ENCODE peak calls at places on chromosomes 11 and 22, in ten cellular contexts. E is progenitor cell of endocrine pancreas, X is PC-3, R is body of pancreas, L is GM20000, V is endodermal cell, H is HCT116, F is GM12865, J is K562, D is adrenal gland. T is an unnamed sample.
A peak's percentile ranks its signal among the peaks of the same experiment; 100 is the strongest.

GRCh38 chr22:46068908-46069481 is 81.3 kb upstream of the PPARA start:
- DNase-seq in E (no peak), D (peak; percentile 61), F (no peak), X (peak; percentile 81), H (no peak), L (no peak), V (no peak), J (no peak), R (no peak), T (no peak)

GRCh38 chr11:7612056-7612660 is 61.1 kb downstream of the CYB5R2 start:
- DNase-seq in V (no peak), H (no peak), L (no peak), F (no peak), J (no peak), X (no peak), R (no peak), E (no peak), D (no peak), T (no peak)

GRCh38 chr11:112975493-112975892 is 14.3 kb downstream of the NCAM1 start:
- DNase-seq in L (no peak), R (no peak), D (no peak), X (no peak), H (no peak), E (no peak), V (no peak), F (no peak), J (no peak), T (no peak)

GRCh38 chr11:1569251-1569780 is 2.8 kb downstream of the DUSP8 start:
- DNase-seq in D (no peak), E (no peak), X (no peak), L (no peak), J (no peak), F (no peak), H (no peak), R (no peak), V (no peak), T (no peak)

GRCh38 chr11:127195791-127196190 is 195.2 kb upstream of the KIRREL3 start:
- DNase-seq in E (no peak), V (no peak), H (no peak), F (no peak), X (no peak), J (no peak), D (no peak), L (no peak), R (no peak), T (no peak)

GRCh38 chr11:66557733-66558326 is 10.6 kb downstream of the CTSF start:
- DNase-seq in E (no peak), D (no peak), L (no peak), R (no peak), F (no peak), V (no peak), H (no peak), J (no peak), X (no peak), T (no peak)

GRCh38 chr22:42885446-42885845 is 28.4 kb upstream of the ARFGAP3 start:
- DNase-seq in H (no peak), F (no peak), X (no peak), L (no peak), D (no peak), E (no peak), J (no peak), R (no peak), V (no peak), T (no peak)

GRCh38 chr11:77073328-77074001 is 6.7 kb downstream of the CAPN5 start:
- DNase-seq in H (peak; percentile 36), V (peak; percentile 52), R (peak; percentile 73), E (no peak), L (peak; percentile 26), D (peak; percentile 98), F (no peak), J (no peak), X (peak; percentile 75), T (peak; percentile 59)

GRCh38 chr22:20172038-20172613 is 21.3 kb upstream of the CCDC188 start:
- DNase-seq in D (no peak), V (no peak), R (no peak), L (no peak), E (no peak), X (no peak), J (no peak), H (no peak), F (no peak), T (no peak)

GRCh38 chr11:70712471-70712870 is 314.1 kb downstream of the CTTN start:
- DNase-seq in H (no peak), R (no peak), J (peak; percentile 49), L (no peak), F (no peak), V (no peak), X (no peak), D (peak; percentile 60), E (no peak), T (no peak)

GRCh38 chr11:113022267-113022666 is 61.0 kb downstream of the NCAM1 start:
- DNase-seq in J (no peak), H (no peak), V (no peak), E (no peak), L (no peak), D (no peak), F (no peak), R (no peak), X (no peak), T (no peak)

GRCh38 chr11:117187428-117187798 is 8.9 kb downstream of the SIDT2 start:
- DNase-seq in V (peak; percentile 34), R (peak; percentile 2), H (no peak), J (no peak), D (peak; percentile 39), X (no peak), L (no peak), E (no peak), F (no peak), T (peak; percentile 59)

GRCh38 chr11:88345408-88345807 is 7.9 kb upstream of the CTSC start:
- DNase-seq in J (no peak), H (no peak), R (no peak), L (no peak), D (no peak), F (no peak), V (no peak), E (no peak), X (peak; percentile 65), T (no peak)

DNA sequence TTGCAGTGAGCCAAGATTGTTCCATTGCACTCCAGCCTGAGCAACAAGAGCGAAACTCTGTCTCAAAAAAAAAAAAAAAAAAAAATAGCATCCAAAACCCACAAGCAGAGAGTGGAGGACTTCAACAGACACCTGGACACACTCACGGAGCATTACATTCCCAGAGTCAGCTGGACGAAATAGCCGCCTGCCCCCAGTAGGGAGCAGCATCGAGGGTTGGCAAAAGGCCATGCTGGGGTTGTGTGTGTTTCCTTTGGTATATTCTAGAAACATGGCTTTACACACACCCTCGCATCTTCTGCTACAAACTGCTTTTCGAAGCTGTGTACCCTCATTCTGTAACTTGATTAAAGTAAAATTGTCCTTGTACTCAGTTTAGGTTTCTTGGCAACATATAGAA is 5.3 kb downstream of the ADA2 start:
- DNase-seq in R (peak; percentile 69), L (no peak), J (peak; percentile 51), D (peak; percentile 68), V (peak; percentile 87), E (no peak), H (peak; percentile 40), X (peak; percentile 19), F (peak; percentile 47), T (no peak)
- TF ChIP-seq CTCF in R (peak; percentile 59), L (peak; percentile 41), J (peak; percentile 69), D (peak; percentile 22), V (peak; percentile 82), E (peak; percentile 45), H (peak; percentile 73), X (peak; percentile 26), F (peak; percentile 33), T (peak; percentile 68)

DNA sequence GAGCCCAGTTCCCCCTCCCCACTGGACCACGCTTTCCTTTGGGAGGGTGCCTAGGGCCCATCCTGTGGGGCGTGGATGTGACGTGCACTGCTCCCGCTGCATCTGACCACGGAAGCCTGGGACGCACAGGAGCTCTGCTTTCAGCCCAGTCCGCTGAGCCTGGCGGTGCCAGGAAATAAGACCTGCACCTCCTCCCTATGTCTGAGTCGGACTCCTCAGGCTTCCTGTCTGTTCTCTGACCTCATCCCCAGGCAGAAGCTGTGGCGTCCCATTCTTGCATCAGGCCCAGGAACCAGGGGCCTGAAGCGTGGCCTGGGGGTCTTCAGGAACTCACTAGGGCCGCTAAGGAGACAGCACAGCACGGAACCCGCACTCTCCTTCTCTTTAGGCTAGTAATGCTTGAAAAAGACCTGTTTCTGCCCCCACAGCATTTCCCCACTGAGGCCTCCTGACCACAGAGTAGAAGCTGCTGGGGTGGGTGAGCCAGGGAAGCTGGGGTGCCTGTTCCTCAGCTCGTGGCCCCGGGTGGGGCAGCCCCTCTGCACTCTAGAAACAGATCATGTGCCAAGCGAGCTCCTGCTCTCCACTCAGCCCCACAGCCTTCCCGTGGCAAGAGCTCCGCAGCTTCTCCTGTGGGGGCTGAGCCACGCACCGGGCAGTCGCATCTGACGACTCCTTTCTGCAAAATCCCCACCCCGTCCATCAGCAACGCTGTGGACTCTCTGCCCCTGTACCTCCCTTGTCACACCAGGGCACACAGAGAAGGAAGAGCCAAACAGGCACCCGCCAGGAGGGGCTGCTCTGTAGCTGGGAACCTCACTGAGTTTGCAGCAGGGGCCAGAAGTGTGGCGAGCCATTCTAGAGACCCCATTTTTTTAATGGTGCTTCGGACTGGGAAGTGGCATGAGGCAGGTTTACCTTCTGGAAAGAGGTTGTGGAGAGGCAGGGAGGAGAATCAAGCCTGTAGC is 22.6 kb downstream of the MOV10L1 start:
- DNase-seq in R (peak; percentile 11), J (no peak), X (peak; percentile 25), L (no peak), V (no peak), E (no peak), F (peak; percentile 12), D (peak; percentile 52), H (no peak), T (no peak)
- TF ChIP-seq CTCF in R (no peak), J (no peak), X (no peak), L (no peak), V (no peak), E (no peak), F (no peak), D (no peak), H (no peak), T (no peak)

GRCh38 chr11:18171377-18172000 is 1.1 kb upstream of the MRGPRX4 start:
- DNase-seq in V (peak; percentile 81), J (peak; percentile 32), D (peak; percentile 65), E (no peak), X (peak; percentile 51), L (no peak), R (no peak), F (peak; percentile 26), H (peak; percentile 23), T (no peak)
- TF ChIP-seq CTCF in V (peak; percentile 91), J (peak; percentile 70), D (peak; percentile 48), E (peak; percentile 59), X (peak; percentile 74), L (no peak), R (no peak), F (peak; percentile 50), H (peak; percentile 88), T (peak; percentile 74)

DNA sequence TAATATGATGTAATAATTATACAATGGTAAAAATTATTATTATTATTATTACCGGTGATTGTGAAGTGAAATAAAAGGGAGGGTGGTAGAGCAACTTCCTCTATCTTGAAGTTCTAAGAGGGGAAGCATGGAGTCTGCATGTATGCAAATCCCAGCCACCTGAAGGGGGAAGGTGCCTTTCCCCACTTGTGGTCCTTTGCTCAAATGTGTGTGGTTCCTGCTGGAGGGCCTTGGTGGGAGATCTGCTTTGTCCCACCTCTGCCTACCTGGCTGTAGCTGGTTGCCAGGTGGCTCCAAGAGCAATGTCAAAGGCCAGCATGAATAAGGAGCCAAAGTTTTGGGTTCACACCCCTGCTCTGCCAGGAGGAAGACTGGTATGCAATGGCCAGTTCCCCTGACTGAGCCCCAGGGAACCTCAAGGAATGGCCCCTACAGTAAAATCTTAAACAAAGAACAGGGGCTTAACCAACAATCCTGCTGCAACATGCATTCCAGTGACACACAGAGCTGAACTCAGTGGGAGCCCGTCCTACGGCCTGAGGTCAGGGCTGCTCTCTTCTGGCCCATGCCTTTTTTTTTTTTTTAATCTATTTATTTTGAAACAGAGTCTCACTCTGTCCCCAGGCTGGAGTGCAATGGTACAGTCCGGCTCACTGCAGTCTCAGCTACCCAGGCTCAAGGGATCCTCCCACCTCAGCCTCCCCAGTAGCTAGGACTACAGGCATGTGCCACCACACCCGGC is 8.5 kb downstream of the TMEM132A start:
- DNase-seq in E (no peak), J (no peak), F (no peak), L (no peak), V (peak; percentile 67), X (no peak), R (no peak), H (no peak), D (no peak), T (no peak)
- TF ChIP-seq CTCF in E (no peak), J (no peak), F (no peak), L (no peak), V (no peak), X (no peak), R (no peak), H (no peak), D (no peak), T (no peak)

T was measured in type B pancreatic cell.